ENCODE peak calls at places on chromosome 13, in seven cellular contexts. One of them, this sample, is unnamed.

GRCh38 chr13:81800433-81800832 is 1459.5 kb upstream of the SPRY2 start:
- DNase-seq in cardiac fibroblast: no peak
- DNase-seq in heart right ventricle: no peak
- DNase-seq in GM23338: no peak
- DNase-seq in upper lobe of right lung: no peak
- DNase-seq in thyroid gland: no peak
- DNase-seq in Caco-2: no peak
- DNase-seq in this sample: no peak

GRCh38 chr13:66835040-66835628 is 395.0 kb downstream of the PCDH9 start:
- DNase-seq in Caco-2: no peak
- DNase-seq in thyroid gland: peak; percentile 80
- DNase-seq in heart right ventricle: peak; percentile 77
- DNase-seq in upper lobe of right lung: no peak
- DNase-seq in GM23338: no peak
- DNase-seq in cardiac fibroblast: peak; percentile 67
- DNase-seq in this sample: no peak

GRCh38 chr13:95842898-95843297 is 166.0 kb downstream of the DNAJC3 start:
- DNase-seq in GM23338: no peak
- DNase-seq in heart right ventricle: no peak
- DNase-seq in thyroid gland: no peak
- DNase-seq in cardiac fibroblast: no peak
- DNase-seq in upper lobe of right lung: no peak
- DNase-seq in Caco-2: no peak
- DNase-seq in this sample: no peak

GRCh38 chr13:92436927-92437326 is 789.7 kb upstream of the GPC6 start:
- DNase-seq in upper lobe of right lung: no peak
- DNase-seq in thyroid gland: no peak
- DNase-seq in heart right ventricle: no peak
- DNase-seq in Caco-2: no peak
- DNase-seq in cardiac fibroblast: no peak
- DNase-seq in GM23338: peak; percentile 11
- DNase-seq in this sample: no peak

GRCh38 chr13:21670006-21670882 is 629 bp upstream of the FGF9 start:
- DNase-seq in upper lobe of right lung: peak; percentile 78
- DNase-seq in GM23338: peak; percentile 76
- DNase-seq in thyroid gland: peak; percentile 49
- DNase-seq in heart right ventricle: peak; percentile 59
- DNase-seq in Caco-2: peak; percentile 71
- DNase-seq in cardiac fibroblast: peak; percentile 51
- DNase-seq in this sample: no peak

GRCh38 chr13:69618393-69618792 is 489.2 kb upstream of the ATXN8OS start:
- DNase-seq in heart right ventricle: no peak
- DNase-seq in thyroid gland: no peak
- DNase-seq in upper lobe of right lung: no peak
- DNase-seq in cardiac fibroblast: no peak
- DNase-seq in GM23338: no peak
- DNase-seq in Caco-2: no peak
- DNase-seq in this sample: no peak

GRCh38 chr13:22077205-22077683 is 406.4 kb downstream of the FGF9 start:
- DNase-seq in cardiac fibroblast: no peak
- DNase-seq in GM23338: no peak
- DNase-seq in upper lobe of right lung: no peak
- DNase-seq in heart right ventricle: no peak
- DNase-seq in Caco-2: no peak
- DNase-seq in thyroid gland: no peak
- DNase-seq in this sample: no peak

GRCh38 chr13:75771818-75772217 is 135.7 kb downstream of the LMO7 start:
- DNase-seq in GM23338: no peak
- DNase-seq in thyroid gland: no peak
- DNase-seq in cardiac fibroblast: peak; percentile 67
- DNase-seq in heart right ventricle: no peak
- DNase-seq in upper lobe of right lung: no peak
- DNase-seq in Caco-2: no peak
- DNase-seq in this sample: no peak

GRCh38 chr13:19153782-19154450 is 27.7 kb downstream of the TUBA3C start:
- DNase-seq in upper lobe of right lung: peak; percentile 57
- DNase-seq in thyroid gland: no peak
- DNase-seq in heart right ventricle: no peak
- DNase-seq in Caco-2: no peak
- DNase-seq in cardiac fibroblast: no peak
- DNase-seq in GM23338: no peak
- DNase-seq in this sample: no peak
- TF ChIP-seq CTCF in upper lobe of right lung: peak; percentile 16
- TF ChIP-seq CTCF in thyroid gland: no peak
- TF ChIP-seq CTCF in heart right ventricle: peak; percentile 25
- TF ChIP-seq CTCF in Caco-2: no peak
- TF ChIP-seq CTCF in cardiac fibroblast: no peak
- TF ChIP-seq CTCF in GM23338: no peak
- TF ChIP-seq CTCF in this sample: peak; percentile 48

DNA sequence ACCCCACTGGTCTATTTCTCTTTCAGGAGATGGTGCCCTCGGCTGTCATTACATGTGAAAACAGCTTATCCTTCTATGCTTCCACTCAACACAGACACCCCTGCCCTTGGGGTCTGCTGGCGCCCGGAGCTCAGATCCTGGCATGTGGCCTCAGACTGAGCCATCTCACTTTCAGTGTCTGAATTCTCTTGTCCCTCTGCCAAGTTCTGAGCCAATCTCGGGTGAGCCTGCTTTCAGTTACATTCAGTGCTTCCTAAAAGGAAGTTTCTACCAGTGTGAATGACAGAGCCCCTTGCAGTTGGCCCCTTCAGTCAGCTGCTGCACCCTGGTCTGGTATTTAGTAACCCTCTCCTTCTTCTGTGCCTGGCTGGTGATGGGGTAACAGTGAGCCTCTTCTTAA is 293.6 kb downstream of the DNAJC15 start:
- DNase-seq in cardiac fibroblast: peak; percentile 78
- DNase-seq in heart right ventricle: no peak
- DNase-seq in GM23338: peak; percentile 34
- DNase-seq in Caco-2: no peak
- DNase-seq in upper lobe of right lung: no peak
- DNase-seq in thyroid gland: no peak
- DNase-seq in this sample: no peak
- H3K4me3 ChIP-seq in cardiac fibroblast: peak overlapping the region; percentile 15
- H3K4me3 ChIP-seq in heart right ventricle: no peak overlapping the region
- H3K4me3 ChIP-seq in GM23338: peak overlapping the region; percentile 7
- H3K4me3 ChIP-seq in Caco-2: no peak overlapping the region
- H3K4me3 ChIP-seq in upper lobe of right lung: no peak overlapping the region
- H3K4me3 ChIP-seq in thyroid gland: no peak overlapping the region
- H3K4me3 ChIP-seq in this sample: no peak overlapping the region

GRCh38 chr13:45704211-45704739 is 2.2 kb downstream of the CBY2 start:
- DNase-seq in cardiac fibroblast: no peak
- DNase-seq in heart right ventricle: no peak
- DNase-seq in upper lobe of right lung: no peak
- DNase-seq in GM23338: no peak
- DNase-seq in Caco-2: no peak
- DNase-seq in thyroid gland: no peak
- DNase-seq in this sample: no peak

GRCh38 chr13:45702088-45702487 is at the start of gene CBY2:
- DNase-seq in GM23338: no peak
- DNase-seq in heart right ventricle: no peak
- DNase-seq in upper lobe of right lung: no peak
- DNase-seq in cardiac fibroblast: no peak
- DNase-seq in Caco-2: no peak
- DNase-seq in thyroid gland: no peak
- DNase-seq in this sample: no peak

GRCh38 chr13:45702869-45703391 is 810 bp downstream of the CBY2 start:
- DNase-seq in Caco-2: no peak
- DNase-seq in GM23338: no peak
- DNase-seq in heart right ventricle: no peak
- DNase-seq in upper lobe of right lung: no peak
- DNase-seq in thyroid gland: no peak
- DNase-seq in cardiac fibroblast: no peak
- DNase-seq in this sample: no peak

GRCh38 chr13:45705145-45705695 is 3.1 kb downstream of the CBY2 start:
- DNase-seq in Caco-2: no peak
- DNase-seq in upper lobe of right lung: no peak
- DNase-seq in cardiac fibroblast: no peak
- DNase-seq in thyroid gland: no peak
- DNase-seq in GM23338: no peak
- DNase-seq in heart right ventricle: no peak
- DNase-seq in this sample: no peak

GRCh38 chr13:45700971-45701900 is 884 bp upstream of the CBY2 start:
- DNase-seq in heart right ventricle: no peak
- DNase-seq in cardiac fibroblast: no peak
- DNase-seq in GM23338: no peak
- DNase-seq in upper lobe of right lung: no peak
- DNase-seq in Caco-2: no peak
- DNase-seq in thyroid gland: no peak
- DNase-seq in this sample: no peak
- TF ChIP-seq CTCF in heart right ventricle: no peak
- TF ChIP-seq CTCF in cardiac fibroblast: no peak
- TF ChIP-seq CTCF in GM23338: peak; percentile 40
- TF ChIP-seq CTCF in upper lobe of right lung: no peak
- TF ChIP-seq CTCF in Caco-2: no peak
- TF ChIP-seq CTCF in thyroid gland: no peak
- TF ChIP-seq CTCF in this sample: no peak

GRCh38 chr13:30308548-30308947 is 1.2 kb upstream of the KATNAL1 start:
- DNase-seq in upper lobe of right lung: no peak
- DNase-seq in cardiac fibroblast: peak; percentile 84
- DNase-seq in thyroid gland: peak; percentile 36
- DNase-seq in heart right ventricle: no peak
- DNase-seq in GM23338: no peak
- DNase-seq in Caco-2: no peak
- DNase-seq in this sample: no peak
- H3K4me3 ChIP-seq in upper lobe of right lung: no peak overlapping the region
- H3K4me3 ChIP-seq in cardiac fibroblast: no peak overlapping the region
- H3K4me3 ChIP-seq in thyroid gland: no peak overlapping the region
- H3K4me3 ChIP-seq in heart right ventricle: peak overlapping the region; percentile 91
- H3K4me3 ChIP-seq in GM23338: peak overlapping the region; percentile 72
- H3K4me3 ChIP-seq in Caco-2: no peak overlapping the region
- H3K4me3 ChIP-seq in this sample: no peak overlapping the region